ENCODE peak calls at places on chromosomes 1 and 21, in seven cellular contexts. N is GM12878, B is neural progenitor cell, V is lower lobe of right lung, G is cardiac muscle cell, E is upper lobe of right lung, R is esophagus squamous epithelium. Q is an unnamed sample.

GRCh38 chr1:97603776-97604175 is 317.1 kb downstream of the DPYD start:
- DNase-seq in N (no peak), B (no peak), V (no peak), G (no peak), E (no peak), R (no peak), Q (no peak)

GRCh38 chr1:181504294-181505115 is 21.2 kb downstream of the CACNA1E start:
- DNase-seq in N (peak), B (peak), V (no peak), G (peak), E (no peak), R (no peak), Q (peak)

GRCh38 chr1:18299441-18300338 is 181.0 kb upstream of the KLHDC7A start:
- DNase-seq in N (no peak), B (peak), V (no peak), G (peak), E (no peak), R (no peak), Q (no peak)

GRCh38 chr1:168273575-168273974 is 7.1 kb upstream of the TBX19 start:
- DNase-seq in N (no peak), B (no peak), V (no peak), G (no peak), E (no peak), R (no peak), Q (no peak)

GRCh38 chr1:43975249-43975961 is 645 bp downstream of the ATP6V0B start:
- DNase-seq in N (no peak), B (peak), V (peak), G (peak), E (peak), R (no peak), Q (no peak)

GRCh38 chr1:37085393-37085792 is 51.1 kb upstream of the GRIK3 start:
- DNase-seq in N (no peak), B (peak), V (no peak), G (peak), E (no peak), R (no peak), Q (no peak)

GRCh38 chr1:236888903-236889302 is 93.8 kb downstream of the MTR start:
- DNase-seq in N (no peak), B (no peak), V (no peak), G (no peak), E (no peak), R (no peak), Q (no peak)

GRCh38 chr1:151312439-151313225 is 14.6 kb downstream of the PI4KB start:
- DNase-seq in N (no peak), B (no peak), V (no peak), G (no peak), E (no peak), R (no peak), Q (no peak)

GRCh38 chr1:6570066-6570465 is 9.7 kb upstream of the ZBTB48 start:
- DNase-seq in N (no peak), B (no peak), V (no peak), G (no peak), E (no peak), R (no peak), Q (no peak)

GRCh38 chr1:224497714-224498573 is 63.3 kb upstream of the WDR26 start:
- DNase-seq in N (peak), B (peak), V (no peak), G (no peak), E (no peak), R (no peak), Q (peak)

GRCh38 chr1:197994907-197995407 is 77.8 kb downstream of the LHX9 start:
- DNase-seq in N (no peak), B (no peak), V (no peak), G (no peak), E (no peak), R (no peak), Q (no peak)

DNA sequence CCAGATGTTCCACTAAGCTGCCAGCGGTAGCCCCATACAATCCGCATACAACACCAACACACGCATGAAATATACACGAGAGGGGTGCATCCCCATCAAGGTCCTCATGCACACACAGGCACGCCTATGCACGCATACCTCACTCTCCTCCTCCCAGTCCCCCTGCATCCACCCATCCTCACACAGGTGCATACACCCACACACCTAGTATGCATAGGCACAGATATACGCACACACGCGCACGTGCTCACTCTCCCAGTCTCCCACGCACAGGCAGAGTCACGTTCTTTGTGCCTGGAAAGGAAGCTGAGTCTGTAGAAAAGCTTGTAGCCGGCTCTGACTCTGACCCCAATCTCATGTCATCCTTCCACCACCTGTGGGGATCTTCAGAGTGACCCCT is 16.9 kb upstream of the PADI2 start:
- DNase-seq in N (no peak), B (no peak), V (no peak), G (no peak), E (no peak), R (no peak), Q (no peak)
- H3K4me3 ChIP-seq in N (no peak), B (no peak), V (no peak), G (no peak), E (no peak), R (no peak), Q (no peak)

GRCh38 chr1:51689073-51689435 is 72.2 kb downstream of the OSBPL9 start:
- DNase-seq in N (no peak), B (no peak), V (no peak), G (no peak), E (no peak), R (no peak), Q (no peak)

GRCh38 chr1:51689643-51690042 is 72.8 kb downstream of the OSBPL9 start:
- DNase-seq in N (no peak), B (no peak), V (no peak), G (no peak), E (no peak), R (no peak), Q (no peak)

GRCh38 chr1:51693420-51694144 is 76.7 kb downstream of the OSBPL9 start:
- DNase-seq in N (no peak), B (no peak), V (no peak), G (no peak), E (no peak), R (no peak), Q (no peak)

GRCh38 chr1:51690285-51690961 is 73.5 kb downstream of the OSBPL9 start:
- DNase-seq in N (no peak), B (no peak), V (no peak), G (no peak), E (no peak), R (no peak), Q (no peak)

GRCh38 chr1:51691920-51692319 is 75.0 kb downstream of the OSBPL9 start:
- DNase-seq in N (no peak), B (no peak), V (no peak), G (no peak), E (no peak), R (no peak), Q (no peak)
- H3K4me3 ChIP-seq in N (no peak), B (no peak), V (no peak), G (no peak), E (no peak), R (no peak), Q (no peak)

DNA sequence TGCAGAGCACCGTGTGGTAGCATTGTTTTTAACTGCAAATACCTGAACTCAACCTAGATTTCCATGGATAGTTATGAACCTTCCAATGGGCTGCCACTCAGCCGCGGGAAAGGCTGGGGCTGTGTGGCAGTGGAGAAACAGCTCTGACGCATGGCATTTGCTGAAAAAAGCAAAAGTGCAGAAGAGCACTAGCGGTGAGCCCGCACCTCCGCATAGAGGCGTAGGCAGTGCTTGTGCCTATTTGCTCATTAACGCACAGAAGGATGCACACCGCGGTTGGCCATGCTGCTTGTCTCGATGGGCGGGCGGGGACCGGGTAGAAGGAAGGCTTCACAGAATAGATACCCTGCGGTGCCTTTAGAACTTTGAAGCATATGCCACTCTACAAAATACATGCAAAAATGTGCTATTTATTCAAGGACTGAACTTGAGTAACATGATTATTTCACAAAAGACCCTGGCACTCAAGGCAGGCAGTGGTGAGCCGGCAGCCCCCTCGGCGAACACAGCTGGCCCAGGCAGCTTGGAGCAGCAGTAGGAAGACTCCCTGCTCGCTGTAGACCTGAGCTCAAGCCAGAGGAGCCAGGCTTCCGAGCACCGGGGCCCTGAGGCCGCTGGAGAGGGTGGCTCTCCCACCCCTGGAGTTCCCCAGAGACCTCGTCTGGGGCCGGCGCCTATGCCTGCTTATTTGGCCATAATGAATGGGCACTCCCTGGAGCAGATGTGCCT is 71.6 kb downstream of the SIK1 start:
- DNase-seq in N (no peak), B (no peak), V (no peak), G (no peak), E (no peak), R (no peak), Q (no peak)
- H3K4me3 ChIP-seq in N (no peak), B (no peak), V (no peak), G (no peak), E (no peak), R (no peak), Q (no peak)

GRCh38 chr1:184389446-184389845 is 2.6 kb downstream of the C1orf21 start:
- DNase-seq in N (no peak), B (no peak), V (no peak), G (no peak), E (no peak), R (no peak), Q (no peak)
- H3K4me3 ChIP-seq in N (no peak), B (peak), V (peak), G (no peak), E (peak), R (no peak), Q (no peak)

GRCh38 chr1:33471416-33471815 is 1.0 kb upstream of the ZSCAN20 start:
- DNase-seq in N (no peak), B (no peak), V (no peak), G (no peak), E (no peak), R (no peak), Q (no peak)
- H3K4me3 ChIP-seq in N (no peak), B (no peak), V (no peak), G (no peak), E (no peak), R (no peak), Q (no peak)

DNA sequence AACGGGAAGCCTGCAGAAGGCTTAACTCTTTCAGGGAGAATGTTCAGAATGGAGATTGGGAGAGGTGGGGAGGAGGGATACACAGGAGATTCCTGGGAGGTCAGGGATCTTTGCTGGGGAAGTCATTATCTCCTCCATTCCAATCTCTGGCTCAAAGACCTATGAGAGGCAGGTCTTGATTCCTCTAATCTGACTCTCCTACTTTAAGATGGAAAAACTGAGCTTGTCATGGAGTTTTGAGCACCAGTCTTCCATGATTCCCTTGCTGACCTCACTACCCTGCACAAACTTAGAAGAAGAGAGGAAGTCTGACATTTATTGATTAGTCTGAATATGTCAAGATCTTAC is 41.5 kb upstream of the SYNC start:
- DNase-seq in N (no peak), B (no peak), V (no peak), G (no peak), E (no peak), R (no peak), Q (no peak)
- H3K4me3 ChIP-seq in N (no peak), B (no peak), V (no peak), G (no peak), E (no peak), R (peak), Q (no peak)

DNA sequence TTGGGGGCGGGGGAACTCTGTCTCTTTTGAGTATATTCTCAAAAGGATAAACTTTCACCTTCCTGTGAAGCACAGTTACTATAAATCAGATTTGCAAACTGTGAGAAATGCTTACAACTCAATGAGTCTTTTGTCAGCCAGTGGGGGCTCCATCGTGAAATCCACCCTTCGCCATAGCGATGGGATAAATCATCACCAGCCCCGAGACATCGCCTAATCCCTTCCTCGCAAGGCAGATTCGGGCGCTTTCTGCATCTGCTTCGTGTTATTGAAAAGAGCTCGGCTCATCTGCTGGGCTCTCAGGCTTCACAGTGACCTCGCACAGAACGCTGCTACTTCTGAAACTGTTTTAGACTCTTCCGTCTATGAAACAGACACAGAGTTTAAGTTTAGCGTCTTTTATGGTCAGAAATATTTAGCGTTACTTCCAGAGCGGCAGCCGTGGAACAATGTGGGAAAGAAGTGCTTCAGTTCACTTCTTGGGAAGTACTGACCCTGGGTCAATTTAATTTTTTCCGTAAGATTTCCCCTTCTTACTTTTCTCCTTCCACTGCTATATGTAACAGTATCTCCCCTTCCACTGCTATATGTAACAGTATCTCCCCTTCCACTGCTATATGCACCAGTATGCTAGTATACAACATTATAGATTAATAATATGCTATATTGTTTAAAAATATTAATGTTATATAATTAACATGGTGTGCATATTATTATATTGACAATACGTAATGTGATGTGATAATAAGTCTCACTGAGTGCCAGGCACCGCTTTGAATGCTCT is 69.5 kb upstream of the ERG start:
- DNase-seq in N (no peak), B (peak), V (no peak), G (no peak), E (no peak), R (no peak), Q (no peak)
- H3K4me3 ChIP-seq in N (no peak), B (no peak), V (peak), G (no peak), E (peak), R (no peak), Q (no peak)

DNA sequence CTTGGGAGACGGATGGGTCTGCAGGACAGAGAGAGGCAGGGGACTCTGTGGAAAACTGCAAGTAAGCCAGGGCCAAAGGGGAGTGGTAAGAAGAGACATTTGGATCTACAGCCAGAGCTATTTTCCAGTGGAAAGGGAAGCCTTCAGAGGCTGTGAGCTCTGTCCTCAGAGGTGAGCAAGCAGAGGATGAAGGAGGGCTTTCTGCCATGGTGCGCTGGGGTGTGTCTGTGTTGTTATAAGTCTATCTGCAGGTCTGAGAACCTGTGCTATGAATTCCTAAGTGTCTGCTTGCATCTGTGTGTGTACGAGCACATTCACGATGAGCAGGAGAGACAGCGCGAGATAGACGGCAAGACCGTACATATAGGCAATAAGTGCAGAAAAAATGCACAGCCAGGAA is 26.9 kb downstream of the DMBX1 start:
- DNase-seq in N (no peak), B (no peak), V (peak), G (no peak), E (no peak), R (no peak), Q (no peak)
- H3K4me3 ChIP-seq in N (no peak), B (no peak), V (no peak), G (no peak), E (no peak), R (no peak), Q (no peak)

DNA sequence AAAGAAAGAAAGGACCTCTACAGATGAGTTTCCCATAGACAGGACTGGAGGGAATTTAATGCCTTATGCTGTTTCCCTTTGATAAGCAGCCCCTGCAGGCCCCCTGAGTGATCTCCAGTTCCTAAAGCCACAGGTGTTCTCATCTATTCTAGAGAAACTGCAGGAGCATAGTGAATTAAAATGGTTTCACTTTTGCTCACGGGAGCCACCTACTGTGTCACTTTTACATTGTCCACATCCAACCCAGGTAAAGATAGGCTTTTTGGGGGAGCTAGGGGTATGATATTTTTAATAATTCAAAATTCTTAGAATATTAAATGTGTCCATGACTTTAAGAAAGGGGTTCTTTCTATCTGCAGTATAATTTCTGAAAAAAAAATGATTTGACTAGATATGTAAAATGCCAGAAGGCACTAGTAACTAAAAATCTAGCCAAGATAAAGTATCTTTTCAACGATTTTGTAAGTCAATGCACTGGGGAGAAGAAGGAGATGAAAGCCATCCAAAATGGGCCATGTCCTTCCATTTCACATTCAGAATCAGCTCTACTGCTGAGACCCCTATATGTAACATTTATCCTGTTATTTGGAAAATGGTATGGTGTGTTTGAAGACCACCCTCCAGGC is 267.3 kb upstream of the DUSP10 start:
- DNase-seq in N (peak), B (peak), V (no peak), G (peak), E (no peak), R (no peak), Q (no peak)
- H3K4me3 ChIP-seq in N (no peak), B (no peak), V (no peak), G (no peak), E (no peak), R (no peak), Q (no peak)

Q was measured in GM12864.